ENCODE peak calls at places on chromosomes 2 and 18, in four cellular contexts. X is cardiac muscle cell; U is activated CD4-positive, alpha-beta T cell treated with anti-CD3 and anti-CD28 coated beads, Interleukin-2, amount 10 ng/mL, durations not matched to agents 7 days and 5 days; C is omental fat pad. J is an unnamed sample.

GRCh38 chr18:39604836-39605235 is 2039.2 kb upstream of the CELF4 start:
- DNase-seq in X (peak; percentile 72), U (no peak), C (no peak), J (no peak)

GRCh38 chr18:74434466-74434865 is 22.6 kb downstream of the DIPK1C start:
- DNase-seq in X (no peak), U (no peak), C (no peak), J (no peak)

GRCh38 chr2:70467831-70468810 is 85.5 kb downstream of the TGFA start:
- DNase-seq in X (no peak), U (no peak), C (no peak), J (no peak)

GRCh38 chr2:20436716-20437470 is 10.0 kb upstream of the RHOB start:
- DNase-seq in X (no peak), U (no peak), C (no peak), J (no peak)

GRCh38 chr2:44126106-44126797 is 42.4 kb upstream of the PPM1B start:
- DNase-seq in X (no peak), U (no peak), C (no peak), J (no peak)

GRCh38 chr2:118856978-118857676 is 9.7 kb upstream of the EN1 start:
- DNase-seq in X (no peak), U (no peak), C (no peak), J (peak; percentile 30)

GRCh38 chr18:69948919-69949537 is 1.4 kb upstream of the CD226 start:
- DNase-seq in X (peak; percentile 59), U (peak; percentile 49), C (no peak), J (no peak)

GRCh38 chr2:177028296-177028695 is 184.3 kb upstream of the HNRNPA3 start:
- DNase-seq in X (no peak), U (no peak), C (no peak), J (no peak)

GRCh38 chr18:49076767-49077166 is 126.0 kb upstream of the SMAD7 start:
- DNase-seq in X (no peak), U (no peak), C (no peak), J (no peak)

GRCh38 chr2:190947711-190948251 is 66.2 kb downstream of the STAT1 start:
- DNase-seq in X (peak; percentile 93), U (no peak), C (no peak), J (no peak)

GRCh38 chr2:172449916-172450550 is 22.6 kb downstream of the ITGA6 start:
- DNase-seq in X (no peak), U (peak; percentile 21), C (no peak), J (no peak)

GRCh38 chr2:113157108-113157896 is 16.5 kb upstream of the PSD4 start:
- DNase-seq in X (peak; percentile 16), U (peak; percentile 55), C (no peak), J (peak; percentile 44)